ENCODE peak calls at places on chromosomes 1 and 21, in eight cellular contexts. A is ureter, Y is transverse colon, I is colonic mucosa, E is Right ventricle myocardium superior, X is MCF 10A, B is AG20443, C is Karpas-422. U is an unnamed sample.

GRCh38 chr1:154371436-154371835 is 33.7 kb upstream of the IL6R start:
- DNase-seq in C (no peak), I (peak), E (no peak), A (no peak), X (no peak), Y (peak), B (no peak), U (no peak)

GRCh38 chr1:205951746-205952145 is 8.5 kb upstream of the SLC26A9 start:
- DNase-seq in I (no peak), X (no peak), C (no peak), B (no peak), A (no peak), E (no peak), Y (no peak), U (no peak)

GRCh38 chr1:198493324-198493723 is 47.2 kb downstream of the ATP6V1G3 start:
- DNase-seq in X (no peak), B (no peak), E (no peak), C (no peak), I (no peak), A (no peak), Y (no peak), U (peak)

GRCh38 chr1:222732216-222733159 is 4.5 kb upstream of the FAM177B start:
- DNase-seq in C (peak), X (no peak), E (no peak), B (no peak), I (no peak), A (no peak), Y (no peak), U (no peak)

GRCh38 chr1:158691907-158692306 is 5.4 kb upstream of the SPTA1 start:
- DNase-seq in E (no peak), B (no peak), C (no peak), Y (no peak), I (no peak), X (no peak), A (no peak), U (no peak)

GRCh38 chr1:183148599-183148998 is 37.5 kb upstream of the LAMC2 start:
- DNase-seq in A (no peak), B (peak), C (no peak), Y (no peak), E (no peak), I (no peak), X (no peak), U (no peak)

GRCh38 chr1:118148034-118148433 is 37.0 kb downstream of the SPAG17 start:
- DNase-seq in C (no peak), Y (no peak), I (no peak), X (no peak), E (no peak), A (no peak), B (no peak), U (peak)

GRCh38 chr1:196887515-196888239 is at the start of gene CFHR4:
- DNase-seq in E (no peak), X (no peak), C (no peak), I (no peak), A (no peak), B (no peak), Y (no peak), U (no peak)

GRCh38 chr21:29206445-29206844 is 76.0 kb downstream of the MAP3K7CL start:
- DNase-seq in E (no peak), X (no peak), I (no peak), A (no peak), C (no peak), Y (no peak), B (no peak), U (no peak)

GRCh38 chr1:223834660-223835263 is 11.0 kb downstream of the TP53BP2 start:
- DNase-seq in X (peak), Y (no peak), A (no peak), E (no peak), I (no peak), C (no peak), B (peak), U (peak)

GRCh38 chr1:101238041-101238515 is 1.3 kb downstream of the S1PR1 start:
- DNase-seq in X (no peak), C (no peak), A (no peak), I (no peak), E (peak), B (no peak), Y (no peak), U (no peak)

GRCh38 chr1:70436617-70437236 is 25.7 kb downstream of the CTH start:
- DNase-seq in A (no peak), I (no peak), C (peak), X (no peak), B (peak), E (no peak), Y (no peak), U (no peak)

GRCh38 chr1:207241164-207241934 is 80.1 kb upstream of the CD55 start:
- DNase-seq in X (peak), Y (no peak), E (no peak), I (no peak), A (no peak), B (no peak), C (no peak), U (peak)

GRCh38 chr1:27785763-27786162 is 12.7 kb downstream of the STX12 start:
- DNase-seq in C (no peak), Y (no peak), I (peak), E (no peak), B (peak), X (peak), A (no peak), U (peak)